ENCODE peak calls at places on chromosomes 6 and 20, in nine cellular contexts. One of them, this sample, is unnamed.

GRCh38 chr6:110547266-110547964 is 71.0 kb upstream of the SLC22A16 start:
- DNase-seq in psoas muscle: no peak
- DNase-seq in dorsolateral prefrontal cortex: no peak
- DNase-seq in GM23248: peak; percentile 78
- DNase-seq in PC-3: peak; percentile 88
- DNase-seq in CD8-positive, alpha-beta T cell: no peak
- DNase-seq in adrenal gland: no peak
- DNase-seq in fibroblast of lung: peak; percentile 79
- DNase-seq in uterus: no peak
- DNase-seq in this sample: no peak

GRCh38 chr6:34360556-34360955 is 31.9 kb downstream of the NUDT3 start:
- DNase-seq in GM23248: peak; percentile 83
- DNase-seq in dorsolateral prefrontal cortex: no peak
- DNase-seq in psoas muscle: no peak
- DNase-seq in PC-3: no peak
- DNase-seq in adrenal gland: no peak
- DNase-seq in fibroblast of lung: peak; percentile 85
- DNase-seq in CD8-positive, alpha-beta T cell: no peak
- DNase-seq in uterus: no peak
- DNase-seq in this sample: no peak

GRCh38 chr20:59340186-59340885 is 39.9 kb downstream of the EDN3 start:
- DNase-seq in dorsolateral prefrontal cortex: no peak
- DNase-seq in PC-3: no peak
- DNase-seq in GM23248: no peak
- DNase-seq in CD8-positive, alpha-beta T cell: no peak
- DNase-seq in uterus: no peak
- DNase-seq in psoas muscle: no peak
- DNase-seq in fibroblast of lung: no peak
- DNase-seq in adrenal gland: no peak
- DNase-seq in this sample: no peak

GRCh38 chr20:54405540-54405939 is 69.9 kb upstream of the DOK5 start:
- DNase-seq in dorsolateral prefrontal cortex: no peak
- DNase-seq in psoas muscle: no peak
- DNase-seq in CD8-positive, alpha-beta T cell: no peak
- DNase-seq in fibroblast of lung: no peak
- DNase-seq in PC-3: no peak
- DNase-seq in GM23248: no peak
- DNase-seq in uterus: no peak
- DNase-seq in adrenal gland: no peak
- DNase-seq in this sample: no peak

GRCh38 chr6:27863962-27864905 is 48.0 kb downstream of the OR2B2 start:
- DNase-seq in adrenal gland: peak; percentile 61
- DNase-seq in PC-3: no peak
- DNase-seq in psoas muscle: no peak
- DNase-seq in uterus: peak; percentile 19
- DNase-seq in fibroblast of lung: peak; percentile 27
- DNase-seq in CD8-positive, alpha-beta T cell: no peak
- DNase-seq in GM23248: peak; percentile 52
- DNase-seq in dorsolateral prefrontal cortex: peak; percentile 7
- DNase-seq in this sample: no peak

GRCh38 chr20:19026901-19027644 is 185.4 kb upstream of the SLC24A3 start:
- DNase-seq in psoas muscle: no peak
- DNase-seq in fibroblast of lung: no peak
- DNase-seq in PC-3: no peak
- DNase-seq in dorsolateral prefrontal cortex: peak; percentile 80
- DNase-seq in CD8-positive, alpha-beta T cell: no peak
- DNase-seq in uterus: no peak
- DNase-seq in GM23248: no peak
- DNase-seq in adrenal gland: no peak
- DNase-seq in this sample: no peak

GRCh38 chr6:158188591-158188990 is 20.4 kb downstream of the GTF2H5 start:
- DNase-seq in psoas muscle: no peak
- DNase-seq in adrenal gland: no peak
- DNase-seq in PC-3: no peak
- DNase-seq in dorsolateral prefrontal cortex: no peak
- DNase-seq in CD8-positive, alpha-beta T cell: no peak
- DNase-seq in GM23248: no peak
- DNase-seq in uterus: no peak
- DNase-seq in fibroblast of lung: no peak
- DNase-seq in this sample: no peak

GRCh38 chr6:2949536-2950083 is 21.8 kb downstream of the SERPINB6 start:
- DNase-seq in fibroblast of lung: no peak
- DNase-seq in uterus: no peak
- DNase-seq in CD8-positive, alpha-beta T cell: no peak
- DNase-seq in dorsolateral prefrontal cortex: no peak
- DNase-seq in adrenal gland: peak; percentile 60
- DNase-seq in PC-3: no peak
- DNase-seq in psoas muscle: no peak
- DNase-seq in GM23248: no peak
- DNase-seq in this sample: no peak

GRCh38 chr20:51221791-51222408 is 199.0 kb upstream of the KCNG1 start:
- DNase-seq in PC-3: peak; percentile 82
- DNase-seq in uterus: no peak
- DNase-seq in psoas muscle: peak; percentile 61
- DNase-seq in GM23248: peak; percentile 74
- DNase-seq in fibroblast of lung: no peak
- DNase-seq in CD8-positive, alpha-beta T cell: no peak
- DNase-seq in adrenal gland: no peak
- DNase-seq in dorsolateral prefrontal cortex: peak; percentile 40
- DNase-seq in this sample: no peak

GRCh38 chr20:20450461-20451027 is 82.6 kb downstream of the INSM1 start:
- DNase-seq in GM23248: no peak
- DNase-seq in dorsolateral prefrontal cortex: peak; percentile 96
- DNase-seq in psoas muscle: no peak
- DNase-seq in adrenal gland: no peak
- DNase-seq in fibroblast of lung: peak; percentile 36
- DNase-seq in uterus: no peak
- DNase-seq in CD8-positive, alpha-beta T cell: no peak
- DNase-seq in PC-3: no peak
- DNase-seq in this sample: no peak

GRCh38 chr6:50998905-50999304 is 180.2 kb downstream of the TFAP2B start:
- DNase-seq in fibroblast of lung: no peak
- DNase-seq in PC-3: no peak
- DNase-seq in CD8-positive, alpha-beta T cell: no peak
- DNase-seq in adrenal gland: no peak
- DNase-seq in GM23248: no peak
- DNase-seq in psoas muscle: no peak
- DNase-seq in uterus: no peak
- DNase-seq in dorsolateral prefrontal cortex: no peak
- DNase-seq in this sample: no peak

GRCh38 chr6:169424821-169425240 is 171.2 kb upstream of the THBS2 start:
- DNase-seq in PC-3: no peak
- DNase-seq in psoas muscle: peak; percentile 77
- DNase-seq in fibroblast of lung: peak; percentile 11
- DNase-seq in adrenal gland: peak; percentile 92
- DNase-seq in dorsolateral prefrontal cortex: no peak
- DNase-seq in GM23248: peak; percentile 84
- DNase-seq in uterus: no peak
- DNase-seq in CD8-positive, alpha-beta T cell: no peak
- DNase-seq in this sample: no peak

GRCh38 chr20:542777-543368 is 717 bp downstream of the CSNK2A1 start:
- DNase-seq in PC-3: no peak
- DNase-seq in CD8-positive, alpha-beta T cell: peak; percentile 19
- DNase-seq in GM23248: peak; percentile 36
- DNase-seq in uterus: peak; percentile 26
- DNase-seq in dorsolateral prefrontal cortex: no peak
- DNase-seq in fibroblast of lung: no peak
- DNase-seq in adrenal gland: no peak
- DNase-seq in psoas muscle: peak; percentile 52
- DNase-seq in this sample: no peak

GRCh38 chr6:106360989-106361430 is 493 bp downstream of the CRYBG1 start:
- DNase-seq in fibroblast of lung: no peak
- DNase-seq in CD8-positive, alpha-beta T cell: peak; percentile 12
- DNase-seq in psoas muscle: peak; percentile 48
- DNase-seq in GM23248: peak; percentile 34
- DNase-seq in PC-3: peak; percentile 36
- DNase-seq in dorsolateral prefrontal cortex: no peak
- DNase-seq in uterus: no peak
- DNase-seq in adrenal gland: no peak
- DNase-seq in this sample: no peak

GRCh38 chr20:53319200-53319599 is 274.4 kb downstream of the ZNF217 start:
- DNase-seq in dorsolateral prefrontal cortex: no peak
- DNase-seq in psoas muscle: no peak
- DNase-seq in uterus: no peak
- DNase-seq in CD8-positive, alpha-beta T cell: no peak
- DNase-seq in GM23248: no peak
- DNase-seq in adrenal gland: no peak
- DNase-seq in PC-3: no peak
- DNase-seq in fibroblast of lung: no peak
- DNase-seq in this sample: no peak

GRCh38 chr6:6471276-6471675 is 117.2 kb upstream of the LY86 start:
- DNase-seq in dorsolateral prefrontal cortex: no peak
- DNase-seq in PC-3: no peak
- DNase-seq in GM23248: no peak
- DNase-seq in uterus: no peak
- DNase-seq in adrenal gland: no peak
- DNase-seq in psoas muscle: no peak
- DNase-seq in CD8-positive, alpha-beta T cell: no peak
- DNase-seq in fibroblast of lung: no peak
- DNase-seq in this sample: no peak

GRCh38 chr6:27138837-27139752 is 108.4 kb upstream of the PRSS16 start:
- DNase-seq in GM23248: no peak
- DNase-seq in adrenal gland: no peak
- DNase-seq in CD8-positive, alpha-beta T cell: peak; percentile 61
- DNase-seq in dorsolateral prefrontal cortex: no peak
- DNase-seq in fibroblast of lung: peak; percentile 57
- DNase-seq in uterus: peak; percentile 47
- DNase-seq in PC-3: no peak
- DNase-seq in psoas muscle: peak; percentile 60
- DNase-seq in this sample: no peak

GRCh38 chr20:36542019-36542488 is 735 bp downstream of the MYL9 start:
- DNase-seq in PC-3: peak; percentile 16
- DNase-seq in adrenal gland: peak; percentile 76
- DNase-seq in GM23248: peak; percentile 80
- DNase-seq in fibroblast of lung: peak; percentile 59
- DNase-seq in dorsolateral prefrontal cortex: no peak
- DNase-seq in psoas muscle: peak; percentile 54
- DNase-seq in uterus: peak; percentile 74
- DNase-seq in CD8-positive, alpha-beta T cell: no peak
- DNase-seq in this sample: no peak
- H3K4me3 ChIP-seq in PC-3: peak overlapping the region; percentile 72
- H3K4me3 ChIP-seq in adrenal gland: peak overlapping the region; percentile 77
- H3K4me3 ChIP-seq in GM23248: peak overlapping the region; percentile 97
- H3K4me3 ChIP-seq in fibroblast of lung: peak overlapping the region; percentile 81
- H3K4me3 ChIP-seq in dorsolateral prefrontal cortex: no peak overlapping the region
- H3K4me3 ChIP-seq in psoas muscle: peak overlapping the region; percentile 74
- H3K4me3 ChIP-seq in uterus: peak overlapping the region; percentile 78
- H3K4me3 ChIP-seq in CD8-positive, alpha-beta T cell: no peak overlapping the region
- H3K4me3 ChIP-seq in this sample: peak overlapping the region; percentile 91

GRCh38 chr6:150592377-150592995 is 7.2 kb upstream of the PLEKHG1 start:
- DNase-seq in GM23248: no peak
- DNase-seq in fibroblast of lung: no peak
- DNase-seq in dorsolateral prefrontal cortex: no peak
- DNase-seq in adrenal gland: no peak
- DNase-seq in CD8-positive, alpha-beta T cell: no peak
- DNase-seq in PC-3: no peak
- DNase-seq in psoas muscle: no peak
- DNase-seq in uterus: no peak
- DNase-seq in this sample: no peak
- H3K27ac ChIP-seq in GM23248: no peak overlapping the region
- H3K27ac ChIP-seq in fibroblast of lung: no peak overlapping the region
- H3K27ac ChIP-seq in dorsolateral prefrontal cortex: no peak overlapping the region
- H3K27ac ChIP-seq in adrenal gland: no peak overlapping the region
- H3K27ac ChIP-seq in CD8-positive, alpha-beta T cell: no peak overlapping the region
- H3K27ac ChIP-seq in PC-3: no peak overlapping the region
- H3K27ac ChIP-seq in psoas muscle: no peak overlapping the region
- H3K27ac ChIP-seq in uterus: no peak overlapping the region
- H3K27ac ChIP-seq in this sample: no peak overlapping the region

GRCh38 chr6:144325232-144325631 is 40.1 kb downstream of the UTRN start:
- DNase-seq in GM23248: no peak
- DNase-seq in PC-3: no peak
- DNase-seq in CD8-positive, alpha-beta T cell: no peak
- DNase-seq in uterus: no peak
- DNase-seq in fibroblast of lung: no peak
- DNase-seq in adrenal gland: no peak
- DNase-seq in dorsolateral prefrontal cortex: no peak
- DNase-seq in psoas muscle: no peak
- DNase-seq in this sample: no peak
- H3K4me3 ChIP-seq in GM23248: no peak overlapping the region
- H3K4me3 ChIP-seq in PC-3: no peak overlapping the region
- H3K4me3 ChIP-seq in CD8-positive, alpha-beta T cell: no peak overlapping the region
- H3K4me3 ChIP-seq in uterus: no peak overlapping the region
- H3K4me3 ChIP-seq in fibroblast of lung: no peak overlapping the region
- H3K4me3 ChIP-seq in adrenal gland: no peak overlapping the region
- H3K4me3 ChIP-seq in dorsolateral prefrontal cortex: no peak overlapping the region
- H3K4me3 ChIP-seq in psoas muscle: no peak overlapping the region
- H3K4me3 ChIP-seq in this sample: no peak overlapping the region

GRCh38 chr20:63979549-63980316 is at the start of gene SAMD10:
- DNase-seq in dorsolateral prefrontal cortex: peak; percentile 55
- DNase-seq in uterus: peak; percentile 33
- DNase-seq in CD8-positive, alpha-beta T cell: peak; percentile 78
- DNase-seq in adrenal gland: peak; percentile 67
- DNase-seq in GM23248: peak; percentile 33
- DNase-seq in PC-3: peak; percentile 54
- DNase-seq in fibroblast of lung: peak; percentile 47
- DNase-seq in psoas muscle: peak; percentile 69
- DNase-seq in this sample: no peak

GRCh38 chr20:63980806-63981728 is at the start of gene PRPF6:
- DNase-seq in GM23248: peak; percentile 99
- DNase-seq in uterus: peak; percentile 89
- DNase-seq in fibroblast of lung: peak; percentile 93
- DNase-seq in adrenal gland: peak; percentile 97
- DNase-seq in PC-3: peak; percentile 98
- DNase-seq in dorsolateral prefrontal cortex: peak; percentile 94
- DNase-seq in psoas muscle: peak; percentile 98
- DNase-seq in CD8-positive, alpha-beta T cell: peak; percentile 96
- DNase-seq in this sample: peak; percentile 70

GRCh38 chr20:63978319-63979220 is 872 bp downstream of the SAMD10 start:
- DNase-seq in PC-3: peak; percentile 92
- DNase-seq in psoas muscle: peak; percentile 79
- DNase-seq in uterus: peak; percentile 37
- DNase-seq in GM23248: peak; percentile 45
- DNase-seq in CD8-positive, alpha-beta T cell: peak; percentile 37
- DNase-seq in fibroblast of lung: peak; percentile 45
- DNase-seq in dorsolateral prefrontal cortex: peak; percentile 70
- DNase-seq in adrenal gland: peak; percentile 85
- DNase-seq in this sample: no peak

GRCh38 chr20:63979221-63979548 is 257 bp downstream of the SAMD10 start:
- DNase-seq in adrenal gland: no peak
- DNase-seq in PC-3: no peak
- DNase-seq in fibroblast of lung: no peak
- DNase-seq in psoas muscle: no peak
- DNase-seq in dorsolateral prefrontal cortex: no peak
- DNase-seq in CD8-positive, alpha-beta T cell: no peak
- DNase-seq in GM23248: no peak
- DNase-seq in uterus: no peak
- DNase-seq in this sample: no peak

DNA sequence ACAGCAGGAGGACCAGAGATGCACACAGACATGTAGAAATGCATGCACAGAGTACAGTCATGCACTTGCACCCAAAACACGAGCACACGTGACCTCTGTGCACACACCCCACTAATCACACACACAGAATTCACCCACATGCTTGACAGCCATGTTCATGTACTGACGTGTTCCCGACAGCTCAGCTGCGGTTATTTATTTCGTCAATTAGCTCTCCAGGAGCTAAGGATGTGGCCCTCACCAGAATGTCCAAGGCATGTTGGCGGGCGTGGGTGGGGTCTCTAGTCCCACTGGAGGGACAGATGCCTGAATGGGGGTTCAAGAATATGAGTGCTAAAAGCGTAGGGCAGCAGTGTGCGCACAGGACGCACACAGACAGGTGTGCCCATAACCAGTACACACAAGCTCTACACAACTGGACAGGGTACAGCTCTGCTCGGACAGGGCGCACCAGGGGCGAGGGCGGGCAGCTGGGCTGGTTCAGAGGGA is 571 bp upstream of the PRPF6 start:
- DNase-seq in fibroblast of lung: no peak
- DNase-seq in dorsolateral prefrontal cortex: no peak
- DNase-seq in PC-3: no peak
- DNase-seq in uterus: no peak
- DNase-seq in CD8-positive, alpha-beta T cell: no peak
- DNase-seq in adrenal gland: no peak
- DNase-seq in psoas muscle: no peak
- DNase-seq in GM23248: no peak
- DNase-seq in this sample: no peak
- H3K27ac ChIP-seq in fibroblast of lung: peak overlapping the region; percentile 83
- H3K27ac ChIP-seq in dorsolateral prefrontal cortex: no peak overlapping the region
- H3K27ac ChIP-seq in PC-3: peak overlapping the region; percentile 24
- H3K27ac ChIP-seq in uterus: no peak overlapping the region
- H3K27ac ChIP-seq in CD8-positive, alpha-beta T cell: peak overlapping the region; percentile 91
- H3K27ac ChIP-seq in adrenal gland: no peak overlapping the region
- H3K27ac ChIP-seq in psoas muscle: peak overlapping the region; percentile 89
- H3K27ac ChIP-seq in GM23248: no peak overlapping the region
- H3K27ac ChIP-seq in this sample: peak overlapping the region; percentile 44